ENCODE peak calls at places on chromosomes 3 and 15, in eight cellular contexts. M is heart left ventricle, I is psoas muscle, F is tibial artery, X is cardiac muscle cell, U is WERI-Rb-1, A is right atrium auricular region, P is endodermal cell. B is an unnamed sample.

GRCh38 chr3:12877040-12877439 is 35.7 kb upstream of the RPL32 start:
- DNase-seq in X (no peak), I (no peak), U (no peak), F (no peak), M (no peak), P (no peak), A (no peak), B (no peak)

GRCh38 chr3:4290272-4290893 is 12.8 kb upstream of the SETMAR start:
- DNase-seq in X (peak; percentile 66), U (peak; percentile 30), M (no peak), I (no peak), F (no peak), P (peak; percentile 58), A (no peak), B (no peak)

GRCh38 chr3:121995190-121996137 is 26.6 kb downstream of the ILDR1 start:
- DNase-seq in A (peak; percentile 61), U (peak; percentile 73), P (peak; percentile 91), I (peak; percentile 64), M (peak; percentile 52), F (peak; percentile 76), X (peak; percentile 73), B (no peak)

GRCh38 chr15:101011582-101011981 is 92.4 kb downstream of the LRRK1 start:
- DNase-seq in U (no peak), M (no peak), F (no peak), I (no peak), P (no peak), A (no peak), X (no peak), B (peak; percentile 8)

GRCh38 chr3:197736491-197737318 is at the start of gene RUBCN:
- DNase-seq in I (peak; percentile 97), F (peak; percentile 97), A (peak; percentile 97), X (peak; percentile 96), M (peak; percentile 97), U (peak; percentile 91), P (peak; percentile 98), B (peak; percentile 98)

GRCh38 chr3:48898383-48899234 is at the start of gene SLC25A20:
- DNase-seq in U (peak; percentile 93), M (peak; percentile 96), X (peak; percentile 91), I (peak; percentile 97), A (peak; percentile 89), F (peak; percentile 93), P (peak; percentile 98), B (peak; percentile 94)

GRCh38 chr3:105527538-105527937 is 160.8 kb downstream of the ALCAM start:
- DNase-seq in F (no peak), U (no peak), X (no peak), P (no peak), M (no peak), I (no peak), A (no peak), B (no peak)

GRCh38 chr15:63250312-63250965 is 27.0 kb upstream of the APH1B start:
- DNase-seq in I (no peak), U (no peak), P (no peak), A (no peak), X (peak; percentile 92), F (no peak), M (no peak), B (no peak)

GRCh38 chr15:31147943-31148621 is 46.6 kb upstream of the TRPM1 start:
- DNase-seq in I (no peak), A (no peak), M (no peak), X (no peak), U (no peak), F (no peak), P (peak; percentile 66), B (no peak)

GRCh38 chr3:111286749-111287148 is 215.1 kb downstream of the NECTIN3 start:
- DNase-seq in I (no peak), M (no peak), A (no peak), U (no peak), X (no peak), F (no peak), P (no peak), B (no peak)

GRCh38 chr3:165946360-165946759 is 109.1 kb upstream of the BCHE start:
- DNase-seq in A (no peak), I (no peak), U (no peak), X (no peak), M (no peak), P (no peak), F (no peak), B (no peak)

GRCh38 chr3:53190659-53191058 is 29.6 kb downstream of the PRKCD start:
- DNase-seq in I (peak; percentile 4), M (no peak), X (no peak), F (no peak), A (no peak), P (no peak), U (no peak), B (no peak)

GRCh38 chr3:100042577-100042981 is 71.7 kb downstream of the FILIP1L start:
- DNase-seq in A (no peak), X (peak; percentile 91), P (no peak), M (no peak), I (no peak), F (no peak), U (no peak), B (no peak)

GRCh38 chr3:51311055-51311454 is 74.0 kb upstream of the MANF start:
- DNase-seq in U (peak; percentile 12), I (no peak), A (no peak), M (no peak), P (no peak), F (no peak), X (peak; percentile 34), B (no peak)

GRCh38 chr15:71730277-71731144 is 79.8 kb upstream of the NR2E3 start:
- DNase-seq in A (no peak), P (peak; percentile 64), X (peak; percentile 84), F (no peak), I (no peak), M (no peak), U (peak; percentile 58), B (no peak)

GRCh38 chr3:64133272-64133671 is 92.0 kb downstream of the PRICKLE2 start:
- DNase-seq in X (no peak), A (no peak), M (no peak), I (no peak), F (no peak), P (peak; percentile 17), U (no peak), B (no peak)

GRCh38 chr3:140265269-140265668 is 330.3 kb downstream of the CLSTN2 start:
- DNase-seq in U (no peak), P (no peak), A (no peak), I (no peak), M (no peak), F (no peak), X (no peak), B (no peak)

GRCh38 chr3:124770341-124771082 is 40.3 kb downstream of the UMPS start:
- DNase-seq in X (peak; percentile 56), A (no peak), M (peak; percentile 84), U (peak; percentile 86), F (peak; percentile 86), I (peak; percentile 78), P (peak; percentile 41), B (no peak)

GRCh38 chr3:32947466-32948238 is 3.8 kb upstream of the CCR4 start:
- DNase-seq in A (peak; percentile 81), U (peak; percentile 87), M (peak; percentile 74), X (peak; percentile 89), P (peak; percentile 98), F (peak; percentile 79), I (peak; percentile 73), B (no peak)

GRCh38 chr15:100129677-100130076 is 212.1 kb downstream of the ADAMTS17 start:
- DNase-seq in M (no peak), U (no peak), I (no peak), A (no peak), P (no peak), X (no peak), F (no peak), B (peak; percentile 12)

GRCh38 chr3:179961081-179962078 is 75.4 kb downstream of the PEX5L start:
- DNase-seq in P (no peak), M (no peak), U (peak; percentile 75), A (no peak), X (no peak), F (no peak), I (no peak), B (no peak)

GRCh38 chr3:4985330-4986174 is 6.3 kb downstream of the BHLHE40 start:
- DNase-seq in A (no peak), I (no peak), F (peak; percentile 74), X (peak; percentile 61), M (peak; percentile 78), U (peak; percentile 61), P (peak; percentile 86), B (no peak)

GRCh38 chr15:63538876-63539275 is 34.5 kb downstream of the USP3 start:
- DNase-seq in A (no peak), I (no peak), U (no peak), P (no peak), F (no peak), M (no peak), X (no peak), B (no peak)

GRCh38 chr3:196611761-196612483 is 27.6 kb upstream of the NRROS start:
- DNase-seq in M (no peak), F (peak; percentile 45), I (no peak), X (peak; percentile 24), P (peak; percentile 53), U (no peak), A (no peak), B (no peak)
- H3K4me3 ChIP-seq in M (no peak overlapping the region), F (no peak overlapping the region), I (no peak overlapping the region), X (no peak overlapping the region), P (no peak overlapping the region), U (no peak overlapping the region), A (no peak overlapping the region), B (no peak overlapping the region)

DNA sequence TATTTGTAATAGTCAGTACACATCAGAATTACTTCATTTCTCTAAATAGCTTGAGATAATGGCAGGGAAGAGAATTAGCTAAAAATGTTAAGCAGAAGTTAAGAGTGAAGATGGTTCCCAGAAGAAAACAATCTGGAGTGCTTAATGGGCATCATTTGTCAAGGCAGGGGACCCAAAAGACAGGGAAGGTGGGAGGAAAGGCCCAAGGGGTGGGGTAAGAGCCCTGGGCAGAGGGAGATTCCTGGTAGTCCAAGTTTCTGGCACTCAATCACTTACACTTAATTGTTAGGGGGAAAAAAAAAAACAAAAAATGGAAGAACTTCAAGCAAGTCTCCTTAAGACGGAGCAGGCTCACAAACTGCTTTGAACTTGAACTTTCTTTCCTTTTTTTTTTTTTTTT is 28.9 kb downstream of the TNFAIP8L3 start:
- DNase-seq in A (no peak), I (no peak), F (no peak), X (no peak), M (no peak), U (no peak), P (no peak), B (no peak)
- H3K27ac ChIP-seq in A (no peak overlapping the region), I (no peak overlapping the region), F (peak overlapping the region; percentile 34), X (no peak overlapping the region), M (no peak overlapping the region), U (no peak overlapping the region), P (no peak overlapping the region), B (no peak overlapping the region)

DNA sequence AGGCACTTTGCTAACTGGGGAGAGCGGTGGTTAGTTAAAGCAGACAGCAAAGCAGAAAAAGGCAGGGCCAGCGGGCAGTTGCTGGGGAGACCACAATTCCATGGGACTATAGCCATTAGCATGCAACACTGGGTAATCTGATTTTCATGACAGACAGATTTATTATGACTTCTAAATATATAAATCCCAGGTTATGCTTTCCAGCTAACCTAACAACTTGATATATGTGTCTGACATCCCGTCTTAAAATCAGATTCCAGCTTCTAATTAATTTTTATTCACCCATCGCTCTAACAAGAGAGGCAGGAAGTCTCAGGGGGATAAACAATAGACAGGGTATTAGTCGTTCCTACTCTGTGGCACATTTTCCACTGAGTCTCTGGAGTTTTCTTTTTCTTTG is 173.2 kb downstream of the FHIT start:
- DNase-seq in X (no peak), M (no peak), A (no peak), F (no peak), U (no peak), P (no peak), I (no peak), B (no peak)
- TF ChIP-seq CTCF in X (no peak), M (no peak), A (no peak), F (no peak), U (no peak), P (no peak), I (no peak), B (no peak)

GRCh38 chr15:80549712-80550111 is 145.4 kb upstream of the ABHD17C start:
- DNase-seq in P (no peak), U (no peak), A (no peak), X (peak; percentile 31), I (no peak), F (no peak), M (no peak), B (no peak)
- H3K4me3 ChIP-seq in P (no peak overlapping the region), U (no peak overlapping the region), A (no peak overlapping the region), X (no peak overlapping the region), I (no peak overlapping the region), F (no peak overlapping the region), M (no peak overlapping the region), B (no peak overlapping the region)